ENCODE peak calls at places on chromosome 17, in seven cellular contexts. Y, P, H, M, L, Q and S are unnamed samples.
A peak's percentile ranks its signal among the peaks of the same experiment; 100 is the strongest.

GRCh38 chr17:68843522-68843921 is 111.7 kb downstream of the ABCA8 start:
- DNase-seq in L (no peak), Q (no peak), M (no peak), P (no peak), H (no peak), Y (no peak), S (no peak)

GRCh38 chr17:57669671-57670529 is 75.2 kb downstream of the CCDC182 start:
- DNase-seq in H (no peak), Q (no peak), L (peak; percentile 2), M (peak; percentile 4), Y (no peak), P (peak; percentile 11), S (no peak)

GRCh38 chr17:58200024-58200633 is 7.6 kb downstream of the EPX start:
- DNase-seq in Y (peak; percentile 32), H (peak; percentile 64), L (peak; percentile 48), P (peak; percentile 42), M (peak; percentile 63), Q (peak; percentile 91), S (no peak)

GRCh38 chr17:13776027-13776551 is 174.4 kb upstream of the HS3ST3A1 start:
- DNase-seq in M (no peak), H (no peak), Y (no peak), L (no peak), Q (no peak), P (no peak), S (no peak)

GRCh38 chr17:45784293-45784582 is at the start of gene CRHR1:
- DNase-seq in Q (no peak), L (no peak), Y (no peak), H (no peak), P (no peak), M (no peak), S (no peak)

GRCh38 chr17:46885956-46886663 is 34.7 kb downstream of the WNT9B start:
- DNase-seq in H (no peak), P (no peak), M (no peak), Q (no peak), L (no peak), Y (no peak), S (no peak)

GRCh38 chr17:2892305-2892971 is 96.2 kb downstream of the RAP1GAP2 start:
- DNase-seq in P (peak; percentile 60), M (no peak), Y (no peak), L (peak; percentile 79), H (no peak), Q (no peak), S (no peak)

GRCh38 chr17:29883497-29883896 is 46.5 kb downstream of the SSH2 start:
- DNase-seq in Q (no peak), H (no peak), P (no peak), Y (no peak), L (no peak), M (no peak), S (no peak)

GRCh38 chr17:2929881-2930533 is 133.4 kb downstream of the OR1D5 start:
- DNase-seq in P (peak; percentile 68), H (no peak), M (peak; percentile 24), L (peak; percentile 31), Q (peak; percentile 87), Y (no peak), S (no peak)

GRCh38 chr17:72394531-72394930 is 273.7 kb downstream of the SOX9 start:
- DNase-seq in M (no peak), L (no peak), H (no peak), Q (no peak), Y (no peak), P (no peak), S (no peak)
- H3K27ac ChIP-seq in M (no peak overlapping the region), L (no peak overlapping the region), H (no peak overlapping the region), Q (no peak overlapping the region), Y (no peak overlapping the region), P (no peak overlapping the region), S (no peak overlapping the region)

GRCh38 chr17:9443811-9444210 is 131.8 kb downstream of the STX8 start:
- DNase-seq in Q (no peak), Y (no peak), H (no peak), P (no peak), M (no peak), L (no peak), S (no peak)

GRCh38 chr17:9446528-9446927 is 129.1 kb downstream of the STX8 start:
- DNase-seq in H (no peak), L (no peak), Y (no peak), M (no peak), Q (no peak), P (no peak), S (no peak)

GRCh38 chr17:9444687-9445086 is 130.9 kb downstream of the STX8 start:
- DNase-seq in P (no peak), M (no peak), L (no peak), Q (no peak), Y (no peak), H (no peak), S (no peak)

GRCh38 chr17:9439851-9440250 is 135.8 kb downstream of the STX8 start:
- DNase-seq in Y (no peak), H (no peak), Q (no peak), P (no peak), L (no peak), M (no peak), S (no peak)

DNA sequence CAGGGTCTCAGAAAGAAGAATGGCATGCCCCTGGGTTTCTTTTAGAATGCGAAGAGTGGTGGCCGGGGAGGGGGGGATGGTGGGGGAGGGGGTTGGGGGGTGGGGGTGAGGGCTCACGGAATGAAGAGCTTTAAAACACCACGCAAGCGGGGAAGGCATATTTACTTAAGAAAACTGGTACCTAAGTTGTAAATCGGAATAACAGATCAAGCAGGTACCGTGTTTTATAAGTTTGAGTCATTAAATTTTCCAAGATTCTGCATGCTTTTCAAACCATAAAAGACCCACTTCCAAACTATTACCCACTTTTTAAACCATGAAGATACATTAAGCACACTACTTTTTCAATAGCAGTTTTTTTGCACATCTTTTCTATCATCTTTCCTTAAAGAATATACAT is 130.2 kb downstream of the STX8 start:
- DNase-seq in H (no peak), Y (no peak), P (no peak), M (no peak), L (no peak), Q (no peak), S (no peak)
- H3K4me3 ChIP-seq in H (no peak overlapping the region), Y (no peak overlapping the region), P (no peak overlapping the region), M (no peak overlapping the region), L (no peak overlapping the region), Q (no peak overlapping the region), S (no peak overlapping the region)

DNA sequence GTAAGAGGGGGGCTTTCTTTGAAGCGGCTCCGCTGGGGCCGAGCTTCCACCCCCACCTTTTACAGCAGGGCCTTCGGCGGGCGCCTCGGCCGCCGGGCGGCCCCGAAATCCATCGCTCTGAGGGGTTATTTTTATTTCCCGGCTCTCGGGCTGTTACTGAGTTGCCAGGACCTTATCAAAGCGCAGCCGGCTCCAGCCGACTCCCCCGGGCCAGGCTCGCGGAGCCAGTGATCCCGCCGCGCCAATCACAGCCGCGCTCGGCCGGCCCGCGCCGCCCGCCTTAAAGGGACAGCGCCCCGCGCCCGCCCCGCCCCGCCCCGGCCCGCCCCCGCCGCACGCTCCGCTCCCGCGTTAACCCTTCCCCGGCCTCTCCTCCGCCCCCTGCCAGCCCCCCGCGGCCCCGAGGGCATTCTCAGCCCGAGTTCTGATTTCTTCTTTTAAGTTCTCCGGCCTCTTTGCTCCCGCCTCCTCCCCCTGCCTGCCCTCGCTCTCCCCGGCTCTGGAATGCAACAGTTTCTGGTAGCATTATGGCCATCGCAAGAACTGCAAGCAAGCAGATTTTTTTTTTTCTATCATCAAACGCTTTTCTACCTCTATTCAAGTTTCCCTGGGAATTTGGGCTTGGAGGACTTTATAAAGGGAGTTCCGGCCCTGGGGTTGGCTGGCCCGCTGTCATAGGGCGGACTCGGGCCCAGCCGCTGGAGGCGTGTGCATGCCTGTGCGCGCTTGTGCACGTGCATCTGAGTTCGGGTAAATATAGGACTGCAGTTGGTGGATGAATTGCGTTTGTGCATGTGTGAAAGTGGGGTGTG is at the start of gene AXIN2:
- DNase-seq in Y (peak; percentile 84), P (peak; percentile 91), H (peak; percentile 95), M (peak; percentile 92), L (peak; percentile 94), Q (peak; percentile 96), S (peak; percentile 91)
- TF ChIP-seq CTCF in Y (no peak), P (no peak), H (no peak), M (peak; percentile 32), L (no peak), Q (peak; percentile 0), S (no peak)

DNA sequence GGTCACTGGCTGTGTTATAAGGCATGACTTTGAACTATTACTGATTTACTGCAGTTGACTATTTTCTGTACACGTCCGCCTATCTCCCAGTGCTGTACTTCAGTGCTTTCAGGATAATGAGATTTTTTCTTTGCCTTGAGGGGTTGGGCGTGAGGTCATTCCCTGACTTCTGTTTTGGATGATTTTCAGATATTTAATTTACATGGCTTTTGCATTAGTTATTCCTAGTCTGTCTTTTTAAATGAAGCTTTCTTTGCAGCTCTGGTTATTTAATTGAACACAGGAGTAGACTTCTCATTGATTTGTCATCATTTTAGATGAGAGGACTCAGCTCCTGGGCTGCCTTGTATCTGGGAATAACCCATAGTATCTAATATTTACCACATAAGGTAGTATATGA is 23.7 kb downstream of the WIPF2 start:
- DNase-seq in Y (no peak), M (no peak), Q (no peak), L (no peak), H (no peak), P (no peak), S (no peak)
- H3K27ac ChIP-seq in Y (no peak overlapping the region), M (no peak overlapping the region), Q (peak overlapping the region; percentile 11), L (no peak overlapping the region), H (no peak overlapping the region), P (no peak overlapping the region), S (peak overlapping the region; percentile 73)

DNA sequence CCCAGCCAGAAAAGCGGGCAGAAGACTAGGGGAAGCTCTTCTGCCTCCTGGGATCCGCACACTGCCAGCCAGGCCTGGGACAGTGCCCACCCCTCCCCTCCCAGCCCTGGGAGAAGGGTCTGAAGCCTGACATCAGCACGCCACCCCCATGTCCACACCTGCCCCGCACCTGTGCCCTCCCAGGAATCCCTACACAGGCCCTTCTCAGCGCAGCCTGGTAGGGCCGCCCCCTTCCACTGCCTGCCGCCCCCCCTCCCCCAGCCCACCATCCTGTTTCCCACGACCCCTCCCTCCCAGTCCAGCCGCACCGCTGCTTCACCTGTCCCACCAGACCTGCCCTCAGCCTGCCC is 10.6 kb downstream of the ENPP7 start:
- DNase-seq in Q (no peak), L (no peak), Y (no peak), P (no peak), M (no peak), H (no peak), S (no peak)
- H3K4me3 ChIP-seq in Q (peak overlapping the region; percentile 68), L (no peak overlapping the region), Y (no peak overlapping the region), P (no peak overlapping the region), M (no peak overlapping the region), H (no peak overlapping the region), S (no peak overlapping the region)

GRCh38 chr17:17314501-17315071 is 11.4 kb downstream of the NT5M start:
- DNase-seq in P (no peak), Q (no peak), H (no peak), Y (no peak), M (no peak), L (no peak), S (no peak)

GRCh38 chr17:17315142-17315821 is 12.1 kb downstream of the NT5M start:
- DNase-seq in Q (no peak), H (no peak), Y (no peak), M (no peak), P (no peak), L (no peak), S (no peak)

GRCh38 chr17:17313350-17313991 is 10.3 kb downstream of the NT5M start:
- DNase-seq in H (peak; percentile 64), Y (peak; percentile 65), L (peak; percentile 64), P (peak; percentile 59), Q (peak; percentile 89), M (peak; percentile 19), S (no peak)
- TF ChIP-seq CTCF in H (peak; percentile 44), Y (peak; percentile 81), L (peak; percentile 42), P (peak; percentile 49), Q (peak; percentile 87), M (peak; percentile 52), S (peak; percentile 42)

GRCh38 chr17:5226940-5227878 is 7.5 kb downstream of the SCIMP start:
- DNase-seq in H (no peak), Y (peak; percentile 39), L (no peak), Q (no peak), P (no peak), M (no peak), S (no peak)
- H3K27ac ChIP-seq in H (no peak overlapping the region), Y (peak overlapping the region; percentile 47), L (no peak overlapping the region), Q (no peak overlapping the region), P (no peak overlapping the region), M (no peak overlapping the region), S (no peak overlapping the region)